ENCODE peak calls at places on chromosome 10, in five cellular contexts. One of them, this sample, is unnamed.

GRCh38 chr10:107546239-107546638 is 381.7 kb upstream of the SORCS1 start:
- DNase-seq in CD8-positive, alpha-beta T cell: no peak
- DNase-seq in cardiac muscle cell: no peak
- DNase-seq in AG04450: no peak
- DNase-seq in tibial artery: no peak
- DNase-seq in this sample: no peak

GRCh38 chr10:47253651-47254375 is 46.2 kb upstream of the GDF10 start:
- DNase-seq in CD8-positive, alpha-beta T cell: no peak
- DNase-seq in cardiac muscle cell: peak
- DNase-seq in AG04450: peak
- DNase-seq in tibial artery: peak
- DNase-seq in this sample: no peak

GRCh38 chr10:74683621-74684114 is 142.7 kb upstream of the KAT6B start:
- DNase-seq in CD8-positive, alpha-beta T cell: no peak
- DNase-seq in cardiac muscle cell: peak
- DNase-seq in AG04450: no peak
- DNase-seq in tibial artery: no peak
- DNase-seq in this sample: no peak

GRCh38 chr10:28269842-28270456 is 32.9 kb downstream of the MPP7 start:
- DNase-seq in CD8-positive, alpha-beta T cell: no peak
- DNase-seq in cardiac muscle cell: no peak
- DNase-seq in AG04450: no peak
- DNase-seq in tibial artery: no peak
- DNase-seq in this sample: no peak

GRCh38 chr10:98414578-98414931 is 427 bp downstream of the PYROXD2 start:
- DNase-seq in CD8-positive, alpha-beta T cell: no peak
- DNase-seq in cardiac muscle cell: no peak
- DNase-seq in AG04450: no peak
- DNase-seq in tibial artery: no peak
- DNase-seq in this sample: no peak

GRCh38 chr10:79152423-79152817 is 83.7 kb downstream of the ZMIZ1 start:
- DNase-seq in CD8-positive, alpha-beta T cell: no peak
- DNase-seq in cardiac muscle cell: no peak
- DNase-seq in AG04450: no peak
- DNase-seq in tibial artery: no peak
- DNase-seq in this sample: no peak

GRCh38 chr10:50550291-50550839 is 73.4 kb downstream of the SGMS1 start:
- DNase-seq in CD8-positive, alpha-beta T cell: no peak
- DNase-seq in cardiac muscle cell: peak
- DNase-seq in AG04450: no peak
- DNase-seq in tibial artery: no peak
- DNase-seq in this sample: no peak

GRCh38 chr10:11245510-11245909 is 227.8 kb downstream of the CELF2 start:
- DNase-seq in CD8-positive, alpha-beta T cell: no peak
- DNase-seq in cardiac muscle cell: no peak
- DNase-seq in AG04450: no peak
- DNase-seq in tibial artery: no peak
- DNase-seq in this sample: no peak

GRCh38 chr10:18109471-18109870 is 30.8 kb upstream of the CACNB2 start:
- DNase-seq in CD8-positive, alpha-beta T cell: no peak
- DNase-seq in cardiac muscle cell: no peak
- DNase-seq in AG04450: no peak
- DNase-seq in tibial artery: no peak
- DNase-seq in this sample: no peak

GRCh38 chr10:72261323-72262018 is 12.3 kb upstream of the DDIT4 start:
- DNase-seq in CD8-positive, alpha-beta T cell: no peak
- DNase-seq in cardiac muscle cell: no peak
- DNase-seq in AG04450: no peak
- DNase-seq in tibial artery: no peak
- DNase-seq in this sample: no peak

GRCh38 chr10:117047947-117048346 is 43.0 kb upstream of the SHTN1 start:
- DNase-seq in CD8-positive, alpha-beta T cell: no peak
- DNase-seq in cardiac muscle cell: no peak
- DNase-seq in AG04450: no peak
- DNase-seq in tibial artery: no peak
- DNase-seq in this sample: no peak

GRCh38 chr10:11761431-11761830 is 19.2 kb downstream of the ECHDC3 start:
- DNase-seq in CD8-positive, alpha-beta T cell: no peak
- DNase-seq in cardiac muscle cell: no peak
- DNase-seq in AG04450: no peak
- DNase-seq in tibial artery: no peak
- DNase-seq in this sample: no peak

GRCh38 chr10:75959209-75959608 is 527.8 kb downstream of the LRMDA start:
- DNase-seq in CD8-positive, alpha-beta T cell: no peak
- DNase-seq in cardiac muscle cell: no peak
- DNase-seq in AG04450: peak
- DNase-seq in tibial artery: no peak
- DNase-seq in this sample: no peak

DNA sequence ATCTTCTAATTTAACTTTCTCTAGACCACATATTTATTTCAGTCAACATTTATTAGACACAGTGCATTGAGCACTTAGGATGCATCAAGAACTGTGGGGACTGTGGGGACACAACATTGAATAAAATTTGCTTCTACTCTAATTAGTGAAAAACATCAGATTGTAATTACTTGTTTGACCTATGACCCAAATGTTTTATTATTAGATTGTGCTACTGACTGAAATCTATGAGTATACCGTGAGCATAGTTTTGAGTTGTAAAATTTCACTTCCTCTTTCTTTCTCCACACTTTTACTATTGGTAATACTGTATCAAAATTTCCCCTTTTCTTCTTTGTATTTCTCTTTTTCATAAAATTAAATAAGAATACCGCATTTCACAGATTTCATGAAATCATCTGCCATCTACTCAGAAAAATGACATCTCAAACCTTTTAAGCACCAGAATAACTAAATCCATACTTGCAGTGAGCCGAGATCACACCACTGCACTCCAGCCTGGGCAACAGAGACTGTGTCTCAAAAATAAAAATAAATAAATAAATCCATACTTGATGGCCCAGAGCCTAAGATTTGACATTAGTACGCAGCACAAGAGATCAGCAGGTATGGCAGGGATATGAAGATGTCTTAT is 25.4 kb upstream of the INPP5F start:
- DNase-seq in CD8-positive, alpha-beta T cell: no peak
- DNase-seq in cardiac muscle cell: no peak
- DNase-seq in AG04450: no peak
- DNase-seq in tibial artery: no peak
- DNase-seq in this sample: no peak
- H3K4me3 ChIP-seq in CD8-positive, alpha-beta T cell: no peak
- H3K4me3 ChIP-seq in cardiac muscle cell: no peak
- H3K4me3 ChIP-seq in AG04450: no peak
- H3K4me3 ChIP-seq in tibial artery: no peak
- H3K4me3 ChIP-seq in this sample: no peak

GRCh38 chr10:102400061-102400460 is 4.6 kb downstream of the NFKB2 start:
- DNase-seq in CD8-positive, alpha-beta T cell: no peak
- DNase-seq in cardiac muscle cell: no peak
- DNase-seq in AG04450: no peak
- DNase-seq in tibial artery: no peak
- DNase-seq in this sample: no peak
- H3K4me3 ChIP-seq in CD8-positive, alpha-beta T cell: peak
- H3K4me3 ChIP-seq in cardiac muscle cell: no peak
- H3K4me3 ChIP-seq in AG04450: no peak
- H3K4me3 ChIP-seq in tibial artery: peak
- H3K4me3 ChIP-seq in this sample: peak

DNA sequence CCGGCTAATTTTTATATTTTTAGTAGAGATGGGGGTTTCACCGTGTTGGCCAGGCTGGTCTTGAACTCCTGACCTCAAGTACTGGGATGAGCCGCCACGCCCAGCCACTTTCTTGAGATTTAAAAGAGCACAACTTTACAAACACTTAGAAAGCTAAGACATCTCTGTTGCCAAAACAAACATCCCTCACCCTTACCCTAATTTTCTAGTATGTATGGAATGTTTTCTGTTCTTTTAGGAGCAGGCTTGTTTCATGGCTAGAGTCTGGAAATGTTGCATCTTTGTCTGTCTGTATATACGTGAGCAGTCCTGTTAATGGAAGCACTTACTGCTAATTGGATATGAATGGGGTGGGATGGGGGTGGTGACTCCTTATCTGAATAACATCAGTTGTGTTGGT is 2.9 kb downstream of the OLAH start:
- DNase-seq in CD8-positive, alpha-beta T cell: no peak
- DNase-seq in cardiac muscle cell: no peak
- DNase-seq in AG04450: no peak
- DNase-seq in tibial artery: no peak
- DNase-seq in this sample: no peak
- H3K4me3 ChIP-seq in CD8-positive, alpha-beta T cell: no peak
- H3K4me3 ChIP-seq in cardiac muscle cell: no peak
- H3K4me3 ChIP-seq in AG04450: no peak
- H3K4me3 ChIP-seq in tibial artery: no peak
- H3K4me3 ChIP-seq in this sample: no peak

GRCh38 chr10:24718031-24718855 is 5.4 kb downstream of the ARHGAP21 start:
- DNase-seq in CD8-positive, alpha-beta T cell: no peak
- DNase-seq in cardiac muscle cell: no peak
- DNase-seq in AG04450: peak
- DNase-seq in tibial artery: no peak
- DNase-seq in this sample: no peak

GRCh38 chr10:24722676-24723385 is 856 bp downstream of the ARHGAP21 start:
- DNase-seq in CD8-positive, alpha-beta T cell: peak
- DNase-seq in cardiac muscle cell: peak
- DNase-seq in AG04450: no peak
- DNase-seq in tibial artery: peak
- DNase-seq in this sample: peak

GRCh38 chr10:24722131-24722675 is 1.5 kb downstream of the ARHGAP21 start:
- DNase-seq in CD8-positive, alpha-beta T cell: no peak
- DNase-seq in cardiac muscle cell: no peak
- DNase-seq in AG04450: no peak
- DNase-seq in tibial artery: no peak
- DNase-seq in this sample: no peak

GRCh38 chr10:24721254-24722106 is 2.2 kb downstream of the ARHGAP21 start:
- DNase-seq in CD8-positive, alpha-beta T cell: no peak
- DNase-seq in cardiac muscle cell: peak
- DNase-seq in AG04450: no peak
- DNase-seq in tibial artery: peak
- DNase-seq in this sample: no peak

DNA sequence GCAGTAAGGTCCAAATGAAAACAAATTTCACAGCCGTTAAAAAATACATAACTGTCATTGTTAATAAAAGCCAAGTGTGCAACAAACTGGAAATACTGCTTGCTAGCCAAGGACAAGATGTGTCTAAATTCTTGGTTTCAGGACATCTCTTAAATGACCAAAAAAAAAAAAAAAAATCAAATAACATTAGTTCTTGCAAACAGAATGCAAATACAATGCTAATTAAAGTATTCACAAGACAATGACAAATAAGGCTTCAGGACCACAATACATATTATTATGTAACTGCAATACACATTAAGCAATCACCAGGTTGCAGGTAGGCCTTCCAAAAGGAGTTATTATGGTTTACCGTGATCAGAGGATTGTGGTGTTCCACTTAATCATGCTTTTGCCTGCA is 3.6 kb downstream of the ARHGAP21 start:
- DNase-seq in CD8-positive, alpha-beta T cell: no peak
- DNase-seq in cardiac muscle cell: no peak
- DNase-seq in AG04450: no peak
- DNase-seq in tibial artery: no peak
- DNase-seq in this sample: no peak
- H3K4me3 ChIP-seq in CD8-positive, alpha-beta T cell: no peak
- H3K4me3 ChIP-seq in cardiac muscle cell: peak
- H3K4me3 ChIP-seq in AG04450: peak
- H3K4me3 ChIP-seq in tibial artery: peak
- H3K4me3 ChIP-seq in this sample: no peak

GRCh38 chr10:52814506-52814905 is 41.9 kb upstream of the MBL2 start:
- DNase-seq in CD8-positive, alpha-beta T cell: no peak
- DNase-seq in cardiac muscle cell: no peak
- DNase-seq in AG04450: no peak
- DNase-seq in tibial artery: no peak
- DNase-seq in this sample: peak
- H3K4me3 ChIP-seq in CD8-positive, alpha-beta T cell: no peak
- H3K4me3 ChIP-seq in cardiac muscle cell: no peak
- H3K4me3 ChIP-seq in AG04450: no peak
- H3K4me3 ChIP-seq in tibial artery: no peak
- H3K4me3 ChIP-seq in this sample: peak

This sample was measured in Jurkat, Clone E6-1.